ENCODE peak calls at places on chromosomes 12 and 14, in six cellular contexts. R, M, G, A, V and I are unnamed samples.

GRCh38 chr12:27186240-27186839 is 57.7 kb upstream of the STK38L start:
- DNase-seq in R (no peak), M (no peak), G (no peak), A (no peak), V (no peak), I (no peak)

GRCh38 chr12:45671254-45671653 is 58.3 kb upstream of the ARID2 start:
- DNase-seq in R (no peak), M (no peak), G (no peak), A (no peak), V (no peak), I (no peak)

GRCh38 chr12:66823857-66824570 is 145.1 kb upstream of the GRIP1 start:
- DNase-seq in R (no peak), M (no peak), G (no peak), A (no peak), V (no peak), I (no peak)

GRCh38 chr14:92993302-92993701 is 70.4 kb downstream of the CHGA start:
- DNase-seq in R (no peak), M (no peak), G (no peak), A (no peak), V (no peak), I (no peak)

GRCh38 chr14:68449565-68450295 is 343.1 kb downstream of the ZFP36L1 start:
- DNase-seq in R (no peak), M (no peak), G (peak), A (no peak), V (no peak), I (no peak)

GRCh38 chr14:92135269-92135668 is 13.5 kb downstream of the CPSF2 start:
- DNase-seq in R (no peak), M (no peak), G (no peak), A (no peak), V (peak), I (no peak)

GRCh38 chr14:86038401-86038985 is 508.5 kb downstream of the FLRT2 start:
- DNase-seq in R (peak), M (peak), G (peak), A (no peak), V (peak), I (peak)

GRCh38 chr14:75595211-75595610 is 16.8 kb downstream of the FLVCR2 start:
- DNase-seq in R (no peak), M (no peak), G (no peak), A (no peak), V (no peak), I (no peak)

GRCh38 chr12:109277899-109278762 is 31.0 kb downstream of the FOXN4 start:
- DNase-seq in R (no peak), M (no peak), G (no peak), A (no peak), V (peak), I (no peak)

GRCh38 chr14:102086346-102086971 is 385 bp downstream of the HSP90AA1 start:
- DNase-seq in R (peak), M (peak), G (no peak), A (peak), V (no peak), I (no peak)

GRCh38 chr12:105334568-105334967 is 4.1 kb downstream of the C12orf75 start:
- DNase-seq in R (no peak), M (no peak), G (no peak), A (no peak), V (no peak), I (no peak)

GRCh38 chr12:69501154-69501895 is 31.1 kb downstream of the FRS2 start:
- DNase-seq in R (no peak), M (no peak), G (no peak), A (no peak), V (no peak), I (no peak)

GRCh38 chr12:9699269-9699897 is 29.9 kb downstream of the CLEC2D start:
- DNase-seq in R (no peak), M (no peak), G (no peak), A (no peak), V (no peak), I (no peak)

GRCh38 chr14:96911499-96912130 is 114.4 kb downstream of the VRK1 start:
- DNase-seq in R (no peak), M (no peak), G (no peak), A (no peak), V (no peak), I (no peak)

GRCh38 chr14:42884100-42884499 is 1277.4 kb downstream of the LRFN5 start:
- DNase-seq in R (no peak), M (no peak), G (no peak), A (no peak), V (no peak), I (no peak)

GRCh38 chr12:19771858-19772257 is 332.6 kb downstream of the AEBP2 start:
- DNase-seq in R (no peak), M (no peak), G (no peak), A (no peak), V (no peak), I (no peak)

GRCh38 chr14:51595831-51596472 is 55.8 kb upstream of the FRMD6 start:
- DNase-seq in R (no peak), M (no peak), G (peak), A (no peak), V (no peak), I (no peak)

GRCh38 chr12:94100990-94101901 is 47.1 kb upstream of the PLXNC1 start:
- DNase-seq in R (peak), M (peak), G (peak), A (peak), V (peak), I (peak)